ENCODE peak calls at places on chromosomes 2 and 18, in four cellular contexts. M, U, Q and J are unnamed samples.

GRCh38 chr2:144404621-144405312 is 115.2 kb downstream of the ZEB2 start:
- DNase-seq in M (peak; percentile 53), U (no peak), Q (no peak), J (no peak)

GRCh38 chr2:233120459-233120858 is 60.3 kb downstream of the INPP5D start:
- DNase-seq in M (no peak), U (no peak), Q (no peak), J (no peak)

GRCh38 chr2:6896930-6897759 is 19.6 kb downstream of the RSAD2 start:
- DNase-seq in M (peak; percentile 72), U (peak; percentile 9), Q (peak; percentile 41), J (no peak)

GRCh38 chr2:72138921-72139381 is 8.7 kb downstream of the CYP26B1 start:
- DNase-seq in M (no peak), U (no peak), Q (no peak), J (no peak)

GRCh38 chr2:61911510-61911909 is 6.0 kb downstream of the COMMD1 start:
- DNase-seq in M (peak; percentile 25), U (no peak), Q (no peak), J (no peak)

GRCh38 chr2:106127282-106127771 is 66.8 kb downstream of the UXS1 start:
- DNase-seq in M (peak; percentile 63), U (no peak), Q (peak; percentile 66), J (no peak)

GRCh38 chr2:175309799-175310198 is 128.3 kb upstream of the ATP5MC3 start:
- DNase-seq in M (peak; percentile 40), U (peak; percentile 43), Q (peak; percentile 27), J (peak; percentile 11)

GRCh38 chr2:84906900-84907714 is 1.7 kb downstream of the TMSB10 start:
- DNase-seq in M (peak; percentile 83), U (no peak), Q (peak; percentile 57), J (peak; percentile 69)

GRCh38 chr2:118706371-118706770 is 141.1 kb downstream of the EN1 start:
- DNase-seq in M (no peak), U (no peak), Q (no peak), J (no peak)

GRCh38 chr2:69159988-69160387 is 147.0 kb downstream of the ANTXR1 start:
- DNase-seq in M (no peak), U (no peak), Q (peak; percentile 62), J (peak; percentile 49)

GRCh38 chr2:51697095-51697494 is 665.2 kb upstream of the NRXN1 start:
- DNase-seq in M (peak; percentile 12), U (no peak), Q (peak; percentile 4), J (no peak)

GRCh38 chr2:218069606-218070300 is 700 bp downstream of the RUFY4 start:
- DNase-seq in M (no peak), U (no peak), Q (no peak), J (no peak)

GRCh38 chr2:3483986-3484960 is 35.1 kb downstream of the ADI1 start:
- DNase-seq in M (no peak), U (no peak), Q (no peak), J (no peak)

GRCh38 chr2:107002735-107003134 is 116.8 kb upstream of the ST6GAL2 start:
- DNase-seq in M (peak; percentile 52), U (no peak), Q (no peak), J (no peak)

GRCh38 chr2:98508690-98509054 is 64.0 kb downstream of the INPP4A start:
- DNase-seq in M (peak; percentile 93), U (no peak), Q (no peak), J (peak; percentile 46)

GRCh38 chr2:128284841-128285240 is 33.8 kb downstream of the HS6ST1 start:
- DNase-seq in M (no peak), U (no peak), Q (no peak), J (no peak)

GRCh38 chr2:133296396-133296795 is 271.9 kb downstream of the NCKAP5 start:
- DNase-seq in M (peak; percentile 10), U (no peak), Q (no peak), J (no peak)

GRCh38 chr2:138730497-138731030 is 49.6 kb downstream of the NXPH2 start:
- DNase-seq in M (no peak), U (no peak), Q (no peak), J (no peak)

GRCh38 chr2:218323526-218324472 is 31.5 kb upstream of the TMBIM1 start:
- DNase-seq in M (peak; percentile 68), U (peak; percentile 40), Q (peak; percentile 66), J (peak; percentile 30)

GRCh38 chr2:229672021-229672420 is 42.3 kb downstream of the DNER start:
- DNase-seq in M (no peak), U (no peak), Q (no peak), J (no peak)

GRCh38 chr2:160517731-160518130 is 24.1 kb upstream of the RBMS1 start:
- DNase-seq in M (no peak), U (no peak), Q (no peak), J (no peak)

GRCh38 chr2:216535454-216535995 is 36.9 kb downstream of the RPL37A start:
- DNase-seq in M (peak; percentile 96), U (no peak), Q (peak; percentile 52), J (peak; percentile 30)
- H3K4me3 ChIP-seq in M (no peak overlapping the region), U (no peak overlapping the region), Q (peak overlapping the region; percentile 38), J (no peak overlapping the region)

GRCh38 chr2:15942711-15943345 is 2.5 kb downstream of the MYCN start:
- DNase-seq in M (no peak), U (no peak), Q (no peak), J (no peak)
- H3K4me3 ChIP-seq in M (no peak overlapping the region), U (peak overlapping the region; percentile 90), Q (no peak overlapping the region), J (peak overlapping the region; percentile 34)

DNA sequence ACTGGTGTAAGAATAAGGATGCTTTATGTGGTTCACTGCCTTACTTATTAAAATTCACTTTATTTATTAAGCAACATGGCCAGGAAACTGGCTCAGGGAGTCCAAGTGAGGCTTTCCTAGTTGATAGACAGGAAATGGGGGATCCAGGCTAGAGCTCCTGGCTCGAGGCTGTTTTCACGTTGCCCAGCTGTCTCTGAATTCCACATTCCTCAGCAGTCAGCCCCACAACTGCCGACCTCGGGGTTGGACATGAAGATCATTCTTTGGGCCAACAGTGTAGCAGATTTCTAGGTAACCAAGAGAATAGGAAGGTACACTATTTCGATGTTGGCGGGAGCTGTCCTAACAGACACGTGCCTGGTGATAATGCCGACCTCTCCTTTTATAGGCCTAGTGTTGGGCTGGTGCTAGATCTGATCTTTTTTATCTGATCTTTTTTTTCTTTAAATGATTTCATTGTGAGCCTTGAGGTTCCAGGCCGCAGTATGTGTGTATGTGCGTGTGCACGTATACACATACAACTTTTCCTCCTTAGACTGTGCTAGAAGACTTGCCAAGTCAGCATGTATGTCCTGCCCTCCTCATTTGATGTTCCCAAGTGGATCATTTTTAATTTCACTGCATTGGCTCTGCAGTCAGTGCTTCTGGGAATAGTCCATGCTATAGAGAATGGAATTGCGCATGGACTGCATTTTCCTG is 103.5 kb downstream of the CABLES1 start:
- DNase-seq in M (peak; percentile 65), U (no peak), Q (no peak), J (no peak)
- H3K4me3 ChIP-seq in M (no peak overlapping the region), U (no peak overlapping the region), Q (no peak overlapping the region), J (no peak overlapping the region)

DNA sequence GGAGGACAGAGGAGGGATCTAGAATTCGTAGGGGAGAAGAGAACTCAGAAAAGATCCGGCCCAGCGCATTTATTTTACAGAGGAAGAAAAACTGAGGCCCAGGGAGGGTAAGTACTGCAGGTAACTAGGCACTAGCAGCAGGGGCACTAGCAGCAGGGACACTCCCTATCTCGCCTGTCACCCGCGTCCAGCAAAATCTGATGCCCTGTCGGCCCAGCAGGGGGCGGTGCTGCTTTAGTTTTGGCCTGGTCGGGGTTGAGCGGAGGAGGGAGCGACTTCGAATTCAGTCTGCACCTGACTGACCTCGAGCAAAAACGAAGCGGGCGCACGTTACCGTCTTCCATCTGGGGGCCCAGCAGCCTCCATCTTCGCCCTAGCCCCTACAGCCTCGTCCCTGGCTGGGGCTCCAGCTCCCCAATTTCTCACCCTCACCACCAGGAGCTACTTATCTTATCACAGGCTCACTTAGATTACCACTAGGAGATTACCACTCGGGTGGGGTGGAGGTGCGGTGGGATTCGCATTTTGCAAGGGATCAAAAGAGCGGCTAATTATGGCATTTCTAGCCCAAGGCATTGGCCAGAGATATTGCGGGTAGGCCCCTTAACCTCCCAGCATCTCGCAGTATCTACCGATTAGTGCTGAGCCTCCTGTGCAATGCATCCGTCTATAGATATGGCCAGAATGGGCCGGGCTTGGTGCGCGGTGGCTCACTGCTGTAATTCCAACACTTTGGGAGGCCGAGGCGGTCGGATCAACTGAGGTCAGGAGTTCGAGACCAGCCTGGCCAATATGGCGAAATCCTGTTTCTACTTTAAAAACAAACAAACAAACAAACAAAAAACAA is 17.8 kb upstream of the CD8A start:
- DNase-seq in M (peak; percentile 75), U (peak; percentile 88), Q (peak; percentile 87), J (peak; percentile 93)
- H3K4me3 ChIP-seq in M (peak overlapping the region; percentile 52), U (peak overlapping the region; percentile 50), Q (peak overlapping the region; percentile 81), J (peak overlapping the region; percentile 41)

GRCh38 chr18:60649816-60650215 is 277.2 kb upstream of the MC4R start:
- DNase-seq in M (no peak), U (no peak), Q (no peak), J (no peak)

GRCh38 chr18:60654298-60654697 is 281.7 kb upstream of the MC4R start:
- DNase-seq in M (no peak), U (no peak), Q (no peak), J (no peak)

DNA sequence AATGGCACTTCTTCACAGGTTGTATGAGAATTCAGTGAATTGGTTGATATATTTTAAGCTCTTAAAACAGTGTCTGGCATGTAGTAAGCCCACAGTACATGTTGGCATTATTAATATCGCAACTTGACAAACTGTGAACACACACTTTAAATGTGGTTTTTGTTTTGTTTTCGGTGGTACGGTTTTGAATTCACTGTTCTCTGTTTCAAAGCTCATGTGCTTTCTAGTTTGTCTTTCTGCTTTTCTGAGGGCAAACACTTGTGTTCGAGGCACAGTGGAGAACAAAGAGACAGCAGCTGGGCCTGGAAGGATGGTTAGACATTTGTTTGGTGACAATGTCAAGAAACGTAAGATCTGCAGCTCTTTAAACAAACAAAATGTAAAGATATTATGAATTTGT is 276.5 kb upstream of the MC4R start:
- DNase-seq in M (no peak), U (no peak), Q (no peak), J (no peak)
- H3K4me3 ChIP-seq in M (no peak overlapping the region), U (no peak overlapping the region), Q (no peak overlapping the region), J (no peak overlapping the region)

DNA sequence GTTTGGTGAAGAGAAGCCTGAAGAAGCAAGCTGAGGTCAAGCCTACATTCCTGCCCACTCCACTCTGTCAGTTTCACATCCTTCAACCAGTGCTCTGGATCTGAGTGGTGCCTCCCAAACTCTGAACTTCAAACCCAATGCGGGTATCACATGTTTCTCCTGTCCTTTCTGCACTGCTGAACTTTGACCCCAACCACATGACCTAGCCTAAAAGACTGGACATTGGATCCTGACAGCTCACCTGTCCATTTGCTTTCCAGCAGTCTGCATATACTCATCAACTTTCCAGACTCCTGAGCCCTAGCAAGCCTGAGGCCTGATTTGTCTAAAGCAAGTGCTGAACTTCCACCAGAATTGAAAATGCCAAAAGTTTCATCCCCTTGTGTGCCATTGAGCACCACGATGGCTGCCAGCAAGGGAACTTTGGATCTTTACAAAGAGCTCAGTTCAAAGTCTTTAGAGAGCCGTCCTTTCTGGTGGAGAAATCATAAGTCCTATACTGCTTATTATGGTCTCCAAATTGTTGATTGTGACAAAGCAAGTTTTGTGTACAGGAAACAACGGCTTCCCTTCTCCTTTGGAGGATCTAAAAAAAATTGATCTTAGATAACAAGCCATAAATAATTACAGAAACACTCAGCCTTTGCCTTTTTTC is 37.6 kb upstream of the ITGA6 start:
- DNase-seq in M (no peak), U (no peak), Q (peak; percentile 24), J (no peak)
- H3K4me3 ChIP-seq in M (no peak overlapping the region), U (no peak overlapping the region), Q (no peak overlapping the region), J (no peak overlapping the region)

DNA sequence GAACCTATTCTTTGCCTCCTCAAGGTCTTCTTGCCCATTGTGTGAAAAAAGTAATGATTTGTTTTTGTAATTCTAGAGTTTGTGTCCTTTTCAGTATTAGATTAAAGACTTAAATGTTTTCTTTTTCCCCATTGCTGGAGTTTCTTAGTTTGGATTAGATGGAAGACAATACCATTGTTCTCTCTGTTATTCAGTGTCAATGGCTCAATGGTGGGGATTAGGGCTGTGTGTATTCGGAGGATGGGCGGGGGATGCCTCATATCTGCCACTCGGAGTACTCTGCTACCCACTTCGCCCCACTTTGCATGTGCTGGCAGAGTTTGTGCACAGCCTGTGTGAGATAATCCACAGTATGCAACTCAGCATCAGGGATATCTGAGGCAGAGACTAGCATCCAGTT is 90.1 kb downstream of the KLHL29 start:
- DNase-seq in M (no peak), U (peak; percentile 63), Q (no peak), J (no peak)
- H3K4me3 ChIP-seq in M (no peak overlapping the region), U (no peak overlapping the region), Q (no peak overlapping the region), J (no peak overlapping the region)